ENCODE peak calls at places on chromosome 4, in nine cellular contexts. H is MM.1S, B is nephron progenitor cell, E is BJ, P is tibial nerve, V is astrocyte of the spinal cord, X is pancreas, M is mesothelial cell of epicardium, A is fibroblast of the aortic adventitia. Y is an unnamed sample.
A peak's percentile ranks its signal among the peaks of the same experiment; 100 is the strongest.

GRCh38 chr4:148716361-148717063 is 274.3 kb upstream of the NR3C2 start:
- DNase-seq in H (no peak), B (no peak), E (no peak), P (no peak), V (no peak), X (no peak), M (no peak), A (no peak), Y (no peak)

GRCh38 chr4:54400802-54401201 is 171.7 kb downstream of the PDGFRA start:
- DNase-seq in H (no peak), B (no peak), E (peak; percentile 28), P (no peak), V (peak; percentile 85), X (no peak), M (no peak), A (peak; percentile 75), Y (no peak)

GRCh38 chr4:38482696-38483095 is 181.3 kb upstream of the KLF3 start:
- DNase-seq in H (no peak), B (no peak), E (no peak), P (no peak), V (no peak), X (no peak), M (no peak), A (no peak), Y (no peak)

GRCh38 chr4:150699599-150699998 is 117.6 kb downstream of the MAB21L2 start:
- DNase-seq in H (no peak), B (no peak), E (no peak), P (no peak), V (no peak), X (no peak), M (no peak), A (no peak), Y (no peak)

GRCh38 chr4:118765399-118765798 is 70.5 kb downstream of the SEC24D start:
- DNase-seq in H (no peak), B (no peak), E (peak; percentile 93), P (no peak), V (peak; percentile 97), X (no peak), M (no peak), A (peak; percentile 99), Y (no peak)

GRCh38 chr4:43014266-43014665 is 121.8 kb downstream of the GRXCR1 start:
- DNase-seq in H (no peak), B (no peak), E (no peak), P (no peak), V (no peak), X (no peak), M (no peak), A (no peak), Y (no peak)

GRCh38 chr4:48578132-48578964 is 88.3 kb downstream of the ZAR1 start:
- DNase-seq in H (peak; percentile 47), B (peak; percentile 51), E (peak; percentile 27), P (peak; percentile 34), V (peak; percentile 73), X (peak; percentile 61), M (no peak), A (peak; percentile 87), Y (peak; percentile 44)

GRCh38 chr4:137266511-137266910 is 265.8 kb downstream of the PCDH18 start:
- DNase-seq in H (no peak), B (no peak), E (no peak), P (no peak), V (peak; percentile 5), X (no peak), M (no peak), A (peak; percentile 73), Y (no peak)

GRCh38 chr4:133152801-133153526 is 3.9 kb downstream of the PCDH10 start:
- DNase-seq in H (no peak), B (no peak), E (no peak), P (no peak), V (peak; percentile 53), X (no peak), M (no peak), A (no peak), Y (no peak)

GRCh38 chr4:10924274-10924673 is 239.7 kb upstream of the CLNK start:
- DNase-seq in H (no peak), B (no peak), E (no peak), P (no peak), V (no peak), X (no peak), M (no peak), A (no peak), Y (no peak)

GRCh38 chr4:183571350-183572076 is 66.7 kb downstream of the ING2 start:
- DNase-seq in H (no peak), B (no peak), E (no peak), P (no peak), V (peak; percentile 25), X (peak; percentile 90), M (no peak), A (no peak), Y (no peak)

DNA sequence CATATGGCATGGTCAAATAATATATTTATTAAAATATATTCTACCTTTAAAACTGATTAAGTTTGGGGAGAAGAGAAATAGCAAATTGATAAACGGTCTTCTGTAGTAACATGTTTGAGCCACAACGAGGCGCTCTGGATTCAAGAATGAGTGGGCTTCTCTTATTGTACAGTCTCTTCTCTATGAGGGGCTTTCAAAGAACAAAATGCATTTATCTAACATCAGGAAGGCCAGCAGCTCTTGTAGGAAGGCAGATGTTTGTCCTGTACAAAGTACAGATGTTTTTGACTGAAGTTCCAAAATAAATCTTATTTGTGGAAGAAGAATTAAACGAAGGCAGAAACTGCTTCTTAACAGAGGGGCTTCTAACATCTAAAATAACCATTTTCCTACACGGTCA is 153.6 kb downstream of the RASL11B start:
- DNase-seq in H (no peak), B (peak; percentile 57), E (no peak), P (no peak), V (peak; percentile 77), X (no peak), M (no peak), A (peak; percentile 89), Y (no peak)
- TF ChIP-seq CTCF in H (no peak), B (peak; percentile 86), E (peak; percentile 81), P (peak; percentile 62), V (peak; percentile 70), X (peak; percentile 32), M (peak; percentile 66), A (peak; percentile 78), Y (no peak)

GRCh38 chr4:94131212-94131611 is 76.5 kb upstream of the SMARCAD1 start:
- DNase-seq in H (no peak), B (no peak), E (no peak), P (no peak), V (no peak), X (no peak), M (no peak), A (no peak), Y (no peak)

GRCh38 chr4:94127707-94128328 is 79.8 kb upstream of the SMARCAD1 start:
- DNase-seq in H (peak; percentile 43), B (no peak), E (no peak), P (no peak), V (peak; percentile 55), X (no peak), M (no peak), A (peak; percentile 46), Y (no peak)

DNA sequence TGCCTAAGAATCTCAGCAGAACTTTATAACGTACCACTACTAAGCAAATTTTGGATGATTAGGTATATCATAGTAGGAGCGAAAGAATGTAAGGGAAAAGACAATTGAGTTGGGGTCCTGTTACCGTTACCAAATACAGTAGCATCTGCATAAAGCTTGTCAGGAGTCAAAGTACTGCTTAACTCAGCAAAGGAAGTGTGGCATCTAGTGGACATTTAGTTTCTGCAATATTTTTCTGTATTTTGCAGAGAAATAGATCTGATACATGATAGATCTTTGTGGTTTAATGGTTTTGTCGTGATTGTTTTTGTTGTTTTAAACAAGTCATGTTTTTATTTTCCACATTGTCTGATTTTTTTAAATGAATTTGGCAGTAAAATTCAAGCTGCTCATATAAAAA is 81.0 kb upstream of the SMARCAD1 start:
- DNase-seq in H (peak; percentile 33), B (no peak), E (no peak), P (no peak), V (peak; percentile 21), X (no peak), M (no peak), A (no peak), Y (no peak)
- TF ChIP-seq CTCF in H (peak; percentile 35), B (no peak), E (no peak), P (no peak), V (peak; percentile 37), X (no peak), M (no peak), A (no peak), Y (no peak)

DNA sequence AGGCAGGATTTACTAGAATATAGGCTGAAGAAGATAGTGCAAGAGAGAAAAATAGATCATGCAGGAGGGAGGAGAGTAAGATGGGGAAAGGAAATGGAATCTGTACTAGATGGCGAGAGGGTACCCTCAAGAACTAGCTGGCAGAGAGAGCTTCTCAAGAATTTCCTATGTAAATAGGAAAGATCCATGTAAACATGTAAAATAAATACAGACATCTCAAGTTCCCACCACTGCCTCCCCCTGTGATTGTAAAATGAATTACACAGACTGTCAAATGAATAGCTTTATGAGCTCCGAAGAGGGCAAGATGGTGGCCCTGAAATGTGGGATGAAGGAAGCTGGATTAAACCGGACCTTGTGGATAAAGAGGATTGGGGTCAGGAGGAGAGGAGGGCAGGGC is 178.0 kb downstream of the PALLD start:
- DNase-seq in H (no peak), B (no peak), E (no peak), P (no peak), V (no peak), X (no peak), M (no peak), A (no peak), Y (no peak)
- TF ChIP-seq CTCF in H (no peak), B (no peak), E (no peak), P (no peak), V (no peak), X (no peak), M (no peak), A (no peak), Y (no peak)

GRCh38 chr4:151928112-151928511 is 167.3 kb upstream of the GATB start:
- DNase-seq in H (no peak), B (no peak), E (no peak), P (no peak), V (no peak), X (no peak), M (no peak), A (no peak), Y (no peak)

GRCh38 chr4:151921811-151922210 is 161.0 kb upstream of the GATB start:
- DNase-seq in H (no peak), B (no peak), E (peak; percentile 57), P (no peak), V (peak; percentile 20), X (no peak), M (no peak), A (peak; percentile 78), Y (no peak)

GRCh38 chr4:151922306-151922705 is 161.5 kb upstream of the GATB start:
- DNase-seq in H (no peak), B (no peak), E (no peak), P (no peak), V (peak; percentile 14), X (no peak), M (no peak), A (peak; percentile 38), Y (no peak)

GRCh38 chr4:151921371-151921770 is 160.6 kb upstream of the GATB start:
- DNase-seq in H (no peak), B (no peak), E (no peak), P (no peak), V (peak; percentile 27), X (no peak), M (no peak), A (peak; percentile 55), Y (no peak)

DNA sequence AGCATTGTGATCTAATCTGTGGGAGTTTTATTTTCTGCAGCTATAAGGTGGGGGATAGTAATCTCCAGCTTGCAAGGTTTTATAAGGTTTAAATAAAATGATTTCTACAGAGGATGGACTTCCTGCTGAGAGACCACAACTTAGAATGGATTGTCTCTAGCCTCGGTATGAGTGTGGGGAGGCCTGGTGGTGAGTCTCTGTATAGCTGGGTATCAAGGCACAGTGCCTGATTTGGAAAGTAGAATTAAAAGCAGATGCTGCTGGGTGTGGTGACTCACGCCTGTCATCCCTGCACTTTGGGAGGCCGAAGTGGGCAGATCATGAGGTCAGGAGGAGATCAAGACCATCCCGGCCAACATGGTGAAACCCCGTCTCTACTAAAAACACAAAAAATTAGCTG is 162.0 kb upstream of the GATB start:
- DNase-seq in H (no peak), B (no peak), E (no peak), P (no peak), V (no peak), X (no peak), M (no peak), A (peak; percentile 4), Y (no peak)
- TF ChIP-seq CTCF in H (no peak), B (no peak), E (peak; percentile 8), P (no peak), V (no peak), X (no peak), M (no peak), A (no peak), Y (no peak)